ENCODE peak calls at places on chromosomes 7 and 10, in five cellular contexts. One of them, this sample, is unnamed.

GRCh38 chr7:137816696-137817320 is 30.0 kb downstream of the DGKI start:
- DNase-seq in activated T-helper 1 cell treated with Interleukin-2 at 50 U/mL for 16 hours: no peak
- DNase-seq in RWPE1: no peak
- DNase-seq in 8988T: no peak
- DNase-seq in SK-N-DZ: no peak
- DNase-seq in this sample: no peak

GRCh38 chr7:16268821-16269768 is 152.2 kb downstream of the CRPPA start:
- DNase-seq in 8988T: no peak
- DNase-seq in activated T-helper 1 cell treated with Interleukin-2 at 50 U/mL for 16 hours: no peak
- DNase-seq in RWPE1: peak
- DNase-seq in SK-N-DZ: no peak
- DNase-seq in this sample: no peak

GRCh38 chr10:114876602-114877300 is 55.2 kb downstream of the FHIP2A start:
- DNase-seq in SK-N-DZ: peak
- DNase-seq in 8988T: peak
- DNase-seq in activated T-helper 1 cell treated with Interleukin-2 at 50 U/mL for 16 hours: no peak
- DNase-seq in RWPE1: peak
- DNase-seq in this sample: no peak

GRCh38 chr7:140972876-140973829 is 41.6 kb downstream of the MRPS33 start:
- DNase-seq in 8988T: no peak
- DNase-seq in activated T-helper 1 cell treated with Interleukin-2 at 50 U/mL for 16 hours: no peak
- DNase-seq in RWPE1: no peak
- DNase-seq in SK-N-DZ: no peak
- DNase-seq in this sample: no peak

GRCh38 chr7:131218727-131219128 is 108.9 kb upstream of the MKLN1 start:
- DNase-seq in RWPE1: no peak
- DNase-seq in activated T-helper 1 cell treated with Interleukin-2 at 50 U/mL for 16 hours: no peak
- DNase-seq in 8988T: no peak
- DNase-seq in SK-N-DZ: no peak
- DNase-seq in this sample: no peak

GRCh38 chr10:4221315-4221714 is 436.3 kb upstream of the KLF6 start:
- DNase-seq in SK-N-DZ: no peak
- DNase-seq in activated T-helper 1 cell treated with Interleukin-2 at 50 U/mL for 16 hours: no peak
- DNase-seq in 8988T: no peak
- DNase-seq in RWPE1: no peak
- DNase-seq in this sample: no peak

GRCh38 chr10:6578221-6579192 is 1.6 kb downstream of the PRKCQ start:
- DNase-seq in 8988T: no peak
- DNase-seq in activated T-helper 1 cell treated with Interleukin-2 at 50 U/mL for 16 hours: no peak
- DNase-seq in RWPE1: no peak
- DNase-seq in SK-N-DZ: no peak
- DNase-seq in this sample: no peak

GRCh38 chr10:110852255-110852896 is 19.4 kb upstream of the PDCD4 start:
- DNase-seq in activated T-helper 1 cell treated with Interleukin-2 at 50 U/mL for 16 hours: no peak
- DNase-seq in SK-N-DZ: no peak
- DNase-seq in RWPE1: peak
- DNase-seq in 8988T: no peak
- DNase-seq in this sample: no peak

GRCh38 chr7:17380696-17381662 is 82.5 kb downstream of the AHR start:
- DNase-seq in SK-N-DZ: no peak
- DNase-seq in RWPE1: no peak
- DNase-seq in activated T-helper 1 cell treated with Interleukin-2 at 50 U/mL for 16 hours: no peak
- DNase-seq in 8988T: no peak
- DNase-seq in this sample: no peak

GRCh38 chr7:45003789-45004188 is 3.8 kb downstream of the CCM2 start:
- DNase-seq in SK-N-DZ: no peak
- DNase-seq in RWPE1: no peak
- DNase-seq in 8988T: no peak
- DNase-seq in activated T-helper 1 cell treated with Interleukin-2 at 50 U/mL for 16 hours: no peak
- DNase-seq in this sample: no peak

GRCh38 chr7:33807779-33808482 is 97.4 kb upstream of the BMPER start:
- DNase-seq in 8988T: no peak
- DNase-seq in activated T-helper 1 cell treated with Interleukin-2 at 50 U/mL for 16 hours: no peak
- DNase-seq in RWPE1: peak
- DNase-seq in SK-N-DZ: no peak
- DNase-seq in this sample: no peak

GRCh38 chr10:87702260-87702972 is 42.7 kb downstream of the PAPSS2 start:
- DNase-seq in RWPE1: no peak
- DNase-seq in SK-N-DZ: no peak
- DNase-seq in activated T-helper 1 cell treated with Interleukin-2 at 50 U/mL for 16 hours: no peak
- DNase-seq in 8988T: no peak
- DNase-seq in this sample: no peak

GRCh38 chr10:4820804-4821401 is 5.1 kb upstream of the AKR1E2 start:
- DNase-seq in 8988T: no peak
- DNase-seq in RWPE1: no peak
- DNase-seq in activated T-helper 1 cell treated with Interleukin-2 at 50 U/mL for 16 hours: no peak
- DNase-seq in SK-N-DZ: no peak
- DNase-seq in this sample: no peak

GRCh38 chr10:124158592-124158991 is 65.2 kb upstream of the CHST15 start:
- DNase-seq in RWPE1: no peak
- DNase-seq in 8988T: no peak
- DNase-seq in SK-N-DZ: no peak
- DNase-seq in activated T-helper 1 cell treated with Interleukin-2 at 50 U/mL for 16 hours: no peak
- DNase-seq in this sample: no peak

GRCh38 chr7:28112056-28112455 is 68.5 kb downstream of the JAZF1 start:
- DNase-seq in activated T-helper 1 cell treated with Interleukin-2 at 50 U/mL for 16 hours: no peak
- DNase-seq in SK-N-DZ: no peak
- DNase-seq in RWPE1: no peak
- DNase-seq in 8988T: no peak
- DNase-seq in this sample: no peak

GRCh38 chr10:35237766-35238512 is 98.4 kb upstream of the CCNY start:
- DNase-seq in SK-N-DZ: no peak
- DNase-seq in 8988T: no peak
- DNase-seq in RWPE1: no peak
- DNase-seq in activated T-helper 1 cell treated with Interleukin-2 at 50 U/mL for 16 hours: no peak
- DNase-seq in this sample: no peak

GRCh38 chr7:132300599-132300998 is 275.7 kb downstream of the PLXNA4 start:
- DNase-seq in activated T-helper 1 cell treated with Interleukin-2 at 50 U/mL for 16 hours: no peak
- DNase-seq in SK-N-DZ: no peak
- DNase-seq in RWPE1: no peak
- DNase-seq in 8988T: no peak
- DNase-seq in this sample: no peak

GRCh38 chr7:45089314-45089891 is 634 bp upstream of the NACAD start:
- DNase-seq in SK-N-DZ: peak
- DNase-seq in activated T-helper 1 cell treated with Interleukin-2 at 50 U/mL for 16 hours: peak
- DNase-seq in RWPE1: peak
- DNase-seq in 8988T: peak
- DNase-seq in this sample: peak

GRCh38 chr7:17342726-17343125 is 44.3 kb downstream of the AHR start:
- DNase-seq in SK-N-DZ: no peak
- DNase-seq in RWPE1: no peak
- DNase-seq in activated T-helper 1 cell treated with Interleukin-2 at 50 U/mL for 16 hours: no peak
- DNase-seq in 8988T: no peak
- DNase-seq in this sample: no peak

GRCh38 chr7:5231811-5232484 is 41.9 kb downstream of the WIPI2 start:
- DNase-seq in 8988T: no peak
- DNase-seq in activated T-helper 1 cell treated with Interleukin-2 at 50 U/mL for 16 hours: no peak
- DNase-seq in SK-N-DZ: no peak
- DNase-seq in RWPE1: no peak
- DNase-seq in this sample: no peak

GRCh38 chr7:138961159-138961558 is 20.0 kb downstream of the KIAA1549 start:
- DNase-seq in SK-N-DZ: no peak
- DNase-seq in activated T-helper 1 cell treated with Interleukin-2 at 50 U/mL for 16 hours: no peak
- DNase-seq in RWPE1: no peak
- DNase-seq in 8988T: no peak
- DNase-seq in this sample: no peak

GRCh38 chr10:12512292-12513002 is 163.1 kb downstream of the CAMK1D start:
- DNase-seq in 8988T: no peak
- DNase-seq in activated T-helper 1 cell treated with Interleukin-2 at 50 U/mL for 16 hours: no peak
- DNase-seq in RWPE1: no peak
- DNase-seq in SK-N-DZ: no peak
- DNase-seq in this sample: no peak